ENCODE peak calls at places on chromosomes 11 and 22, in seven cellular contexts. G is A549, V is hepatocyte, H is neuronal stem cell, S is HCT116, Y is IMR-90, I is GM23338. B is an unnamed sample.

GRCh38 chr11:120372296-120372695 is 36.1 kb downstream of the ARHGEF12 start:
- DNase-seq in V (peak), G (no peak), I (no peak), S (no peak), Y (no peak), H (no peak), B (no peak)

GRCh38 chr22:28750471-28750881 is 8.6 kb downstream of the HSCB start:
- DNase-seq in I (no peak), Y (peak), V (no peak), G (no peak), S (no peak), H (no peak), B (no peak)

GRCh38 chr11:134670247-134670646 is 258.2 kb upstream of the B3GAT1 start:
- DNase-seq in H (no peak), I (no peak), V (no peak), Y (no peak), S (no peak), G (no peak), B (no peak)

GRCh38 chr11:44110231-44110679 is 14.8 kb downstream of the EXT2 start:
- DNase-seq in V (peak), I (peak), S (no peak), H (peak), G (peak), Y (peak), B (no peak)

GRCh38 chr11:105878510-105878909 is 143.5 kb downstream of the MSANTD4 start:
- DNase-seq in V (peak), H (no peak), I (no peak), Y (no peak), S (no peak), G (no peak), B (no peak)

GRCh38 chr11:9790703-9791102 is 126.8 kb downstream of the SWAP70 start:
- DNase-seq in I (no peak), S (no peak), Y (no peak), G (no peak), H (no peak), V (no peak), B (no peak)

GRCh38 chr22:22687638-22688500 is 43.5 kb downstream of the GGTLC2 start:
- DNase-seq in Y (peak), H (peak), V (peak), G (peak), I (peak), S (no peak), B (no peak)

GRCh38 chr11:19546325-19546724 is 166.3 kb upstream of the NAV2 start:
- DNase-seq in H (no peak), I (peak), Y (no peak), V (no peak), G (peak), S (no peak), B (peak)

GRCh38 chr11:15655552-15655951 is 540.8 kb downstream of the INSC start:
- DNase-seq in Y (no peak), V (peak), I (no peak), H (no peak), S (no peak), G (no peak), B (peak)

GRCh38 chr11:74720596-74721478 is 10.4 kb downstream of the CHRDL2 start:
- DNase-seq in S (no peak), H (no peak), G (no peak), V (peak), I (peak), Y (peak), B (no peak)

GRCh38 chr22:40855104-40855959 is 1.1 kb downstream of the ST13 start:
- DNase-seq in V (peak), G (no peak), Y (no peak), H (no peak), S (no peak), I (no peak), B (no peak)

GRCh38 chr11:95849087-95849825 is 59.0 kb downstream of the CEP57 start:
- DNase-seq in S (peak), H (peak), I (peak), G (peak), V (peak), Y (peak), B (peak)

GRCh38 chr11:93063101-93063500 is 93.7 kb downstream of the MTNR1B start:
- DNase-seq in H (no peak), S (no peak), Y (peak), V (no peak), I (no peak), G (no peak), B (no peak)

GRCh38 chr11:10845589-10845988 is 12.3 kb downstream of the ZBED5 start:
- DNase-seq in I (no peak), H (no peak), S (no peak), Y (no peak), G (no peak), V (no peak), B (no peak)

GRCh38 chr11:92867913-92868619 is 101.4 kb upstream of the MTNR1B start:
- DNase-seq in G (no peak), V (peak), H (no peak), Y (no peak), S (no peak), I (no peak), B (no peak)

GRCh38 chr11:19628018-19628417 is 84.6 kb upstream of the NAV2 start:
- DNase-seq in G (no peak), I (no peak), H (no peak), V (no peak), Y (peak), S (no peak), B (no peak)

GRCh38 chr22:43720718-43721117 is 91.4 kb downstream of the EFCAB6 start:
- DNase-seq in H (no peak), G (no peak), I (no peak), S (no peak), Y (no peak), V (no peak), B (no peak)

GRCh38 chr11:8832571-8833260 is 78.3 kb upstream of the AKIP1 start:
- DNase-seq in G (no peak), Y (peak), H (no peak), S (no peak), I (peak), V (peak), B (peak)

GRCh38 chr11:87473174-87473573 is 435.4 kb downstream of the TMEM135 start:
- DNase-seq in I (no peak), S (no peak), V (peak), H (no peak), Y (peak), G (no peak), B (no peak)

GRCh38 chr11:118001494-118001971 is 15.3 kb downstream of the IL10RA start:
- DNase-seq in V (no peak), I (no peak), H (no peak), Y (no peak), S (no peak), G (no peak), B (no peak)

GRCh38 chr11:125939081-125939521 is 6.7 kb upstream of the VSIG10L2 start:
- DNase-seq in V (no peak), Y (no peak), I (no peak), S (no peak), H (no peak), G (no peak), B (no peak)

GRCh38 chr11:125940145-125940544 is 5.7 kb upstream of the VSIG10L2 start:
- DNase-seq in Y (no peak), S (no peak), G (no peak), I (no peak), V (no peak), H (no peak), B (no peak)

GRCh38 chr11:125935629-125936199 is 10.1 kb upstream of the VSIG10L2 start:
- DNase-seq in G (no peak), Y (no peak), S (no peak), H (no peak), V (peak), I (no peak), B (no peak)

GRCh38 chr11:125941241-125941605 is 4.6 kb upstream of the VSIG10L2 start:
- DNase-seq in G (no peak), V (no peak), I (no peak), H (no peak), S (no peak), Y (no peak), B (no peak)

DNA sequence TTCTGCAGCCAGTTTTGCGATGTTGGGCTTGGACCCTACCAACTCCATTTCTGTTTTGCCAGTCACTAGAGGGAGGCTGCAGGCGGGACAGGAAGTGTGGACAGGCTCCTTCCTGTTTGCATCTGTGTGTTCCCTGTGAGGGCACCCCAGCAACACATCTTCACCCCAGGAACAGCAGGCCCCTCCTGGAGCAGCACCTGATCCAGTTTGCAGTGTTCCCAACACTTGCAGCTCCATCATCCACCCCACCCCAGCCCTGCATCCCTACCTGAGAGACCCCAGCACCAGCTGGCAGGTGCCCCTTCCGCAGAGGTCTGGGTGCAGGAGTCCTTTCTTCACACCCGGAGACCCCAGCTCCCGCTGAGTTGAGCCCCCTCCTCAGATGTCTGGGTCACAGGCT is 7.4 kb upstream of the VSIG10L2 start:
- DNase-seq in S (no peak), I (no peak), V (no peak), Y (no peak), G (no peak), H (no peak), B (no peak)
- H3K4me2 ChIP-seq in S (peak), I (no peak), V (no peak), Y (no peak), G (no peak), H (no peak), B (no peak)

GRCh38 chr22:35627267-35628041 is 10.3 kb upstream of the MB start:
- DNase-seq in V (peak), I (peak), G (peak), H (peak), Y (peak), S (peak), B (peak)

GRCh38 chr22:35625763-35626162 is 8.6 kb upstream of the MB start:
- DNase-seq in S (no peak), H (no peak), V (no peak), G (no peak), I (no peak), Y (no peak), B (no peak)

GRCh38 chr22:35622132-35622913 is 5.2 kb upstream of the MB start:
- DNase-seq in I (peak), S (no peak), Y (no peak), G (peak), V (peak), H (no peak), B (peak)

GRCh38 chr22:35621446-35621845 is 4.3 kb upstream of the MB start:
- DNase-seq in Y (no peak), H (no peak), V (no peak), S (no peak), G (no peak), I (no peak), B (no peak)

GRCh38 chr22:35624547-35624946 is 7.4 kb upstream of the MB start:
- DNase-seq in Y (no peak), H (no peak), V (no peak), I (no peak), S (no peak), G (no peak), B (no peak)
- H3K27ac ChIP-seq in Y (no peak), H (no peak), V (no peak), I (no peak), S (no peak), G (peak), B (no peak)

GRCh38 chr22:33726294-33726711 is 194.0 kb downstream of the LARGE1 start:
- DNase-seq in I (no peak), G (peak), H (no peak), V (peak), S (no peak), Y (peak), B (no peak)

GRCh38 chr22:33723915-33724314 is 196.4 kb downstream of the LARGE1 start:
- DNase-seq in Y (no peak), S (no peak), H (no peak), V (no peak), I (no peak), G (no peak), B (peak)

GRCh38 chr22:33728847-33729246 is 191.4 kb downstream of the LARGE1 start:
- DNase-seq in H (no peak), Y (no peak), G (no peak), V (no peak), S (no peak), I (no peak), B (no peak)
- H3K4me2 ChIP-seq in H (no peak), Y (no peak), G (no peak), V (no peak), S (no peak), I (no peak), B (no peak)

DNA sequence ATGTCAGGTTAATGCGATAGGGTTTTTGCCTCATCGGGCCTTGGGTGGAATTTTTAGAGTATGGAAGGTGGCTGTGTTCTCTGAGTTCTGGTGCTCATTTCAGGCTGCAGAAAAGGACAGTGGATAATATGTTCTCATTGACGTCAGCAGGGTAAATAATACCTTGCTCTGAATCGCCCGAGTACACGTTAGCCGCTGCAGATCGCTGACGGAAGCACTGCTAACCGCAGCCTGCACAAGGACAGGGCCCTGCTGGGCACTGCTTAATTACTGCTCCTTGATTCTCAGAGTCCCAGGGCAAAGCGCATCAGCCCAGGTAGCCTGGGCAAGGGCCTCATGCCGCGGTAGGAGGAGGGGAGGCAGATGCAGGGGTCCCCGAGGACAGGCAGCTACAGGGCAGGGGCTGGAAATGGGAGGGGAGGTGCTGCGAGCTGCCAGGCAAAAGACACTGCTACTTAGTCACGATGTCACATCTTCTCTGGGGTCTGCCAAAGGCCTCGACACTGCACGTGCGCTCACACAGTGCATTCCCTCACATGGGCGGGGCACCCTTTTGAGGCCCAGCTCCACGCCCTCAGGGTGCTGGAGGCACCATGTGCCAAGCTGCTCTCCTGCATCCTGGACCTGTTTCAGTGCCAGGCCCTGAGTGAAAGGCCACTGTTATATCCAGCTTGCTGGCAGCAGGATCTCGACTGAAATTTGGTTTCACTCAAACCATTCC is 35.2 kb downstream of the PPP2R1B start:
- DNase-seq in V (peak), I (no peak), S (no peak), G (peak), Y (no peak), H (no peak), B (no peak)
- H3K27ac ChIP-seq in V (peak), I (no peak), S (no peak), G (peak), Y (no peak), H (no peak), B (no peak)

GRCh38 chr22:25698461-25698860 is 43.5 kb upstream of the MYO18B start:
- DNase-seq in Y (no peak), S (no peak), G (no peak), H (no peak), V (no peak), I (no peak), B (no peak)

GRCh38 chr22:25702571-25703167 is 39.3 kb upstream of the MYO18B start:
- DNase-seq in S (no peak), H (no peak), I (no peak), V (no peak), G (no peak), Y (no peak), B (no peak)

GRCh38 chr22:25698986-25699385 is 43.0 kb upstream of the MYO18B start:
- DNase-seq in H (no peak), V (no peak), Y (no peak), S (no peak), G (no peak), I (no peak), B (no peak)

GRCh38 chr22:25702046-25702445 is 39.9 kb upstream of the MYO18B start:
- DNase-seq in S (no peak), G (no peak), H (no peak), V (no peak), Y (peak), I (no peak), B (no peak)

DNA sequence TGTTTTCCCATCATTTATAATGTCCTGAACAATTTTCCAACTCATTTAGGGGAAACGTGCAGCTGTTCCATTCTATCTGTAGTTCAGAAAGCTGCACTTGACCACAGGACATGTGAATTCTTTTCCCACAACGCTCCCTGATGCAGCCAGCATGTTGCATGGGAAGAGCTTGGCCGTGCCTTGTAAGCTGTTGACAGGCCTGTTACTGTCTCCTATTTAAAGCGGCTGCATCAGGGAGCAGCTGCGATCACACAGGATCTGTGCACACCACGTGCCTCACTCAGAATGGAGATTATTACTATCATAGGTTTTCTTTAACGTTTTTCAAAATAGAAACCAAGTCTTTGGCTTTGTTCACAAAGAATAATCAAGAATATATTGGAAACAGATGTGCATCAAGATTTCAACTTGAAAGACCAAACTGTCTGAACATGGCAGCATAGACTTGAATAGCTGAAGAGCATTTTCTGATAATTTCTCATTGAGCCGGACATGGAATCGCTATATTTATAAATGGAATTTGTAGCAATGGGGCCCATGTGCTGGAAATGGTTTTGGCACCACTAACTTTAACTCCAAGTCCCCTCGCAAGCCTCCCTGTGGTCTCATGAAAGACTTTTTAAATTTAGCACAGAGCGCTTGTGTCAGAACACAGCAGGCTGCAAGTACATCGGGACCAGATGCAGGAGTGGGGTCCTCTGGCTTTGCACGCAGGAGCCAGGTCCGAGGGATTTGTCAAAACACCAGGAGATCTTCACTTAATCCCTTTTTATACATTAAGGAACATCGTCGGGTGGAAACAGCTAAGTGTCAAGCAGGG is 40.8 kb upstream of the MYO18B start:
- DNase-seq in G (no peak), V (peak), H (no peak), Y (peak), S (no peak), I (no peak), B (no peak)
- H3K4me2 ChIP-seq in G (no peak), V (peak), H (no peak), Y (no peak), S (no peak), I (no peak), B (no peak)

GRCh38 chr22:32837803-32838202 is 36.3 kb downstream of the TIMP3 start:
- DNase-seq in G (no peak), I (no peak), S (no peak), H (no peak), Y (no peak), V (no peak), B (no peak)
- H3K27ac ChIP-seq in G (no peak), I (no peak), S (no peak), H (no peak), Y (no peak), V (no peak), B (no peak)

DNA sequence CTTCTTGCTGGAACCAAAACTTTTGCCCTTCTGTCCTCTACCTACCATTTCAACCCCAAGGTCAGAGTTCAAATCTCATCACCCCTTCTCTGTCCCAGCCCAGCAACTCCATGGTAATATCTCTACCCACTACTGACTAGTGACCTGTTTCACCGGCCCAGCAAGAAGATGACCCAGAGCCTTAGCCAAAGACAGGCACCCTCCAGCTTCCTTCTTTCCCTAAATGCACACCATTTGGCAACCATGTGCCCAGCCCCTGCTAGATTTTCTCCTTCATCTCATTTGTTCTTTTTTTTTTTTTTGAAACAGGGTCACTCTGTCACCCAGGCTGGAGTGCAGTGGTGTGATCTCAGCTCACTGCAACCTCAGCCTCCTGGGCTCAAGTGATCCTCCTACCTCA is 14.9 kb downstream of the ARAP1 start:
- DNase-seq in I (no peak), Y (no peak), H (no peak), S (no peak), G (no peak), V (no peak), B (no peak)
- H3K4me2 ChIP-seq in I (no peak), Y (no peak), H (no peak), S (peak), G (peak), V (no peak), B (peak)